ENCODE peak calls at places on chromosome 6, in four cellular contexts. X is fibroblast of mammary gland, O is BJ, T is left lung. N is an unnamed sample.

GRCh38 chr6:90184334-90185298 is 112.0 kb downstream of the BACH2 start:
- DNase-seq in O (no peak), X (no peak), T (no peak), N (no peak)

GRCh38 chr6:31568537-31568961 is 3.5 kb upstream of the LTA start:
- DNase-seq in T (peak), X (no peak), O (no peak), N (no peak)

GRCh38 chr6:114228675-114229074 is 114.1 kb downstream of the HS3ST5 start:
- DNase-seq in O (no peak), X (no peak), T (no peak), N (no peak)

GRCh38 chr6:17458971-17459370 is 65.6 kb downstream of the CAP2 start:
- DNase-seq in T (no peak), X (no peak), O (no peak), N (no peak)

GRCh38 chr6:161038229-161039003 is 46.8 kb downstream of the MAP3K4 start:
- DNase-seq in X (peak), T (peak), O (peak), N (peak)

GRCh38 chr6:56311086-56311485 is 63.7 kb upstream of the COL21A1 start:
- DNase-seq in T (no peak), X (no peak), O (no peak), N (no peak)

GRCh38 chr6:63897459-63897858 is 261.9 kb downstream of the PHF3 start:
- DNase-seq in O (no peak), T (no peak), X (peak), N (no peak)

GRCh38 chr6:56475736-56476457 is 166.8 kb downstream of the DST start:
- DNase-seq in X (no peak), T (no peak), O (no peak), N (no peak)

GRCh38 chr6:34341481-34341971 is 50.9 kb downstream of the NUDT3 start:
- DNase-seq in O (no peak), T (no peak), X (no peak), N (no peak)

GRCh38 chr6:36113049-36113448 is 17.3 kb upstream of the MAPK13 start:
- DNase-seq in O (no peak), X (no peak), T (no peak), N (no peak)

GRCh38 chr6:118708055-118708454 is 56.7 kb upstream of the CEP85L start:
- DNase-seq in X (peak), O (no peak), T (no peak), N (no peak)

GRCh38 chr6:117555882-117556498 is 46.3 kb downstream of the GOPC start:
- DNase-seq in T (no peak), O (no peak), X (peak), N (no peak)

GRCh38 chr6:164133095-164133494 is 718.6 kb downstream of the QKI start:
- DNase-seq in O (no peak), X (peak), T (no peak), N (no peak)

GRCh38 chr6:164124986-164125385 is 710.5 kb downstream of the QKI start:
- DNase-seq in O (no peak), T (no peak), X (no peak), N (no peak)

GRCh38 chr6:164130151-164130550 is 715.6 kb downstream of the QKI start:
- DNase-seq in X (no peak), T (no peak), O (no peak), N (no peak)

GRCh38 chr6:164129218-164129617 is 714.7 kb downstream of the QKI start:
- DNase-seq in T (no peak), X (no peak), O (no peak), N (no peak)

DNA sequence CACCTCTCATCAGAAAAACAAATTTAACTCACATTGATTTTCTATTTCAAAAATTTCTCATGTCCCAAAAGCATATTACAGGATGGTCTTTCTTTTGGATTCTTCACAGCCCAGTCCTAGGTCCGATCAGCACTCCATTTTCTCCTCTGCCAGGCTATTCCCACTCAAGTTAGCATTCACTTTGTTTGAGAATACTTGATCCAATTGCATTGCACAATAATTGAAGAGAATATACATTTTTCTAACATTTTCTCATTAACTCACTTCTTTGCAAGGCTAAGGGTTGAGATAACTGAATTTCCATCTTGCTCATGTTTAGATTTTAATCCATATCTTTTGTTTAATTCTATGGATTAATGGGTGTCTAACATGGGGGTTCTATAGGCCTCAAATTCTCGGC is 716.1 kb downstream of the QKI start:
- DNase-seq in X (no peak), O (no peak), T (no peak), N (no peak)
- H3K4me3 ChIP-seq in X (no peak), O (no peak), T (no peak), N (no peak)

GRCh38 chr6:76631641-76632040 is 559.2 kb upstream of the IMPG1 start:
- DNase-seq in T (no peak), X (no peak), O (no peak), N (no peak)

GRCh38 chr6:76634695-76635094 is 562.2 kb upstream of the IMPG1 start:
- DNase-seq in O (no peak), X (no peak), T (no peak), N (no peak)

GRCh38 chr6:76633259-76633658 is 560.8 kb upstream of the IMPG1 start:
- DNase-seq in X (no peak), T (no peak), O (no peak), N (no peak)
- TF ChIP-seq CTCF in X (no peak), T (no peak), O (no peak), N (no peak)

DNA sequence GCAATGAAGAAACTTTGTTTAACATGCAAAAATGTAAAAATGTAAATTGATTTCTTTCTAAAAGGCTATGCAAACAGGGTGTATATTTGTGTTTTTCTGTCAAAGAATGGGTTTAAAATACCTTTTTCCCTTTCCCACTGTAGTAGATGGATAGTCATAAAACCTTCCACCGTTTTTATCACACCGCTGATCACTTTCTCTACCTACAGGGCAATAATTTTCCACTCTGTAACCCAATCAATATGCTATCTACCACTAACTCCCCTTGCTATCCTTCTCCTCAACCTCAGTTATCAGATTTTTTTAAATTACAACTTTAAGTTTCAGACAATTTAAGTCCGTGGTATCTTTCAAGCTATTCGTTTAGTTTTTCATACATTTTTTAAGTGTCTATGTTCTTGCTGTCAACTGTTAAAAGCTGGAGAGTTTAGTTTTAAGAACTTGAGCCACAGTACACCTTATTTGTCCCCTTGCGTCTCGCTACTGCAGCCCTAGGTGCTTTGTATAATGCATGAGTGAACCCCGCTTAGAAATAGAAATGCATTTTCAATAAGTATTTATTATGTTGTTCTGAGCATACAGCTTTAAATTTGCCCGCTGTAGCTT is 91.3 kb upstream of the ARID1B start:
- DNase-seq in T (no peak), O (no peak), X (no peak), N (no peak)
- H3K4me3 ChIP-seq in T (peak), O (peak), X (peak), N (peak)

GRCh38 chr6:163580311-163581030 is 166.0 kb downstream of the QKI start:
- DNase-seq in X (no peak), O (no peak), T (no peak), N (no peak)

GRCh38 chr6:163579111-163579879 is 164.8 kb downstream of the QKI start:
- DNase-seq in T (no peak), X (peak), O (no peak), N (no peak)

GRCh38 chr6:163583558-163583957 is 169.0 kb downstream of the QKI start:
- DNase-seq in T (no peak), O (no peak), X (no peak), N (no peak)

GRCh38 chr6:163577404-163577803 is 162.9 kb downstream of the QKI start:
- DNase-seq in O (no peak), X (no peak), T (no peak), N (no peak)

DNA sequence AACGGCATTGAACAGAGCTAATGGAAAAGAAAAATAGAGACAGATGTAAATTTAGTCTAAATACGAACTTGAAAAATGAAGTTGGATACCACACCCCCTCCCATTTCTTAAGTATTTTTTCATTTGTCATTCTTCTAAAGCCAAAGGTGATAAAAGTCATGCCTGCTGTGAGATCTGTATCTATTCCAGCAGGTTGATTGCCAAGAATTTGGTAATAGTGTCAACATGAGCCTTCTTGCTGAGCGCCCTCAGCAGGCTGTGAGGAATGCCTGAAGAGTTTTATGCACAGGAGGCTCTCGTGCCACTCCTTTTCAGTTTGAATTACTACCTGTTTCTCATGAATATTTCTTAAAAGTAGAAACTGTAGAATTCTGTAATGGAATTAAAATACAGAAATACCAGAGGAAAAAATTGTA is 165.4 kb downstream of the QKI start:
- DNase-seq in T (no peak), O (no peak), X (peak), N (no peak)
- TF ChIP-seq CTCF in T (no peak), O (peak), X (no peak), N (no peak)

DNA sequence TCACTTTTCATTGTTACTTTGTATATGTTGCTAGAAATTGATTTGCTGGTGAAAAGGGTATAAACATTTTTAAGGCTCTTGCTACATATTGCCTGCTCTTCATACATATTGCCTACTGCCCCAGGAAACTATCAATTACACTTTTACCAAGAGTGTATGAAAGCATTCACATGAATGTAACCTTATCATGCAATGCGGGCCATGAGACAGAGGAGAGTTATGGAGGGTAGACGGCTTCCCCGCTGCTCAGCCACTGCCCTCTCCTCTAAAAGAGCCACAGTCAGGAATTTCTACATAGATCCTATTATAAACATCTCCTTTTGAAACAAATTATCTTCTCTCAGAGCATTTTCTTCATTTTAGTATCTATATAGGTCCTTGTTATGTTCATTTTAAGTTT is 264.4 kb downstream of the ESR1 start:
- DNase-seq in X (no peak), T (no peak), O (no peak), N (no peak)
- H3K4me3 ChIP-seq in X (no peak), T (no peak), O (no peak), N (no peak)

DNA sequence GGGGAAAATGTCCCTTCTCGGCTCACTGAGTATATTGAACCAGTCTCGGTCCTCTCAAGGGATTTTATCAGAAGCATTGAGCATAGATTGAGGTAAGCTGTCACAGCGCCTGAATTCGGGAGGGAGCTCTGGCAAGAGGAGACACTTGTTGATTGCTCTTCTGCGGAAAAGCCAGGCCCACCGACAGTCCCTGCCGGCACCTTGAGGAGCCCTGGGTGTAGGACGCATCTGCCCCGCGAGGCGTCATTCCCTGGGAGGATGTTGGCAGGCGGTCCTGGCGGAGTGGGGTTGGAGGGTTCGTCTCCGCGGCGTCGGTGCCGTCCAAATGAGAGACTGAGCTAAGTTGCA is 829 bp downstream of the FBXO9 start:
- DNase-seq in O (no peak), X (peak), T (peak), N (no peak)
- TF ChIP-seq CTCF in O (no peak), X (no peak), T (no peak), N (no peak)